ENCODE peak calls at places on chromosome 14, in five cellular contexts. A is left ventricle myocardium inferior; W is substantia nigra; M is CD8-positive, alpha-beta memory T cell; S is neuronal stem cell. H is an unnamed sample.

GRCh38 chr14:103207404-103208072 is 84.3 kb downstream of the TNFAIP2 start:
- DNase-seq in A (peak; percentile 49), W (no peak), M (no peak), S (no peak), H (peak; percentile 74)

GRCh38 chr14:25400607-25401206 is 350.8 kb upstream of the STXBP6 start:
- DNase-seq in A (no peak), W (no peak), M (no peak), S (peak; percentile 55), H (no peak)

GRCh38 chr14:35155962-35156361 is 33.6 kb downstream of the PRORP start:
- DNase-seq in A (no peak), W (no peak), M (no peak), S (no peak), H (no peak)

GRCh38 chr14:101590062-101590461 is 28.8 kb downstream of the DIO3 start:
- DNase-seq in A (no peak), W (no peak), M (no peak), S (no peak), H (no peak)

GRCh38 chr14:91298576-91298975 is 54.1 kb upstream of the GPR68 start:
- DNase-seq in A (no peak), W (no peak), M (no peak), S (no peak), H (no peak)

GRCh38 chr14:74620497-74620921 is 8.5 kb upstream of the LTBP2 start:
- DNase-seq in A (no peak), W (no peak), M (no peak), S (no peak), H (no peak)

GRCh38 chr14:89618821-89619551 is 202.0 kb upstream of the FOXN3 start:
- DNase-seq in A (peak; percentile 73), W (no peak), M (peak; percentile 84), S (peak; percentile 71), H (peak; percentile 79)

GRCh38 chr14:92122351-92122677 is 545 bp downstream of the CPSF2 start:
- DNase-seq in A (no peak), W (no peak), M (no peak), S (peak; percentile 37), H (no peak)

GRCh38 chr14:100124551-100125088 is 34.8 kb downstream of the DEGS2 start:
- DNase-seq in A (no peak), W (no peak), M (no peak), S (no peak), H (no peak)

GRCh38 chr14:64391113-64391725 is 3.1 kb downstream of the MTHFD1 start:
- DNase-seq in A (no peak), W (no peak), M (no peak), S (no peak), H (no peak)

GRCh38 chr14:32202468-32202865 is 602 bp downstream of the RNU6-8 start:
- DNase-seq in A (no peak), W (no peak), M (no peak), S (peak; percentile 32), H (no peak)

GRCh38 chr14:32702571-32702970 is 236.1 kb upstream of the NPAS3 start:
- DNase-seq in A (peak; percentile 34), W (peak; percentile 59), M (no peak), S (peak; percentile 47), H (peak; percentile 50)

GRCh38 chr14:51592836-51593235 is 58.9 kb upstream of the FRMD6 start:
- DNase-seq in A (no peak), W (no peak), M (no peak), S (no peak), H (no peak)

GRCh38 chr14:72863216-72864006 is 30.5 kb downstream of the DPF3 start:
- DNase-seq in A (no peak), W (no peak), M (no peak), S (no peak), H (no peak)

GRCh38 chr14:101628471-101628966 is 67.2 kb downstream of the DIO3 start:
- DNase-seq in A (peak; percentile 77), W (no peak), M (peak; percentile 73), S (peak; percentile 69), H (peak; percentile 70)

GRCh38 chr14:59483360-59483759 is 848 bp downstream of the L3HYPDH start:
- DNase-seq in A (no peak), W (no peak), M (no peak), S (no peak), H (no peak)

GRCh38 chr14:100673085-100673806 is 53.4 kb upstream of the DLK1 start:
- DNase-seq in A (no peak), W (no peak), M (no peak), S (no peak), H (no peak)

GRCh38 chr14:71441142-71441541 is 491.1 kb upstream of the RGS6 start:
- DNase-seq in A (no peak), W (no peak), M (no peak), S (no peak), H (no peak)

GRCh38 chr14:55277972-55278740 is 6.9 kb downstream of the FBXO34 start:
- DNase-seq in A (no peak), W (no peak), M (no peak), S (no peak), H (no peak)

GRCh38 chr14:46840971-46841729 is 189.6 kb upstream of the RPL10L start:
- DNase-seq in A (no peak), W (no peak), M (no peak), S (no peak), H (no peak)

GRCh38 chr14:103130965-103131364 is 7.7 kb downstream of the TNFAIP2 start:
- DNase-seq in A (no peak), W (no peak), M (no peak), S (no peak), H (no peak)

GRCh38 chr14:106343636-106344035 is 817.3 kb downstream of the TMEM121 start:
- DNase-seq in A (no peak), W (no peak), M (no peak), S (no peak), H (no peak)

GRCh38 chr14:35287481-35288013 is 4.6 kb upstream of the PSMA6 start:
- DNase-seq in A (no peak), W (no peak), M (no peak), S (no peak), H (no peak)

GRCh38 chr14:99129998-99130397 is 142.0 kb downstream of the BCL11B start:
- DNase-seq in A (no peak), W (no peak), M (no peak), S (no peak), H (no peak)

GRCh38 chr14:56570295-56570694 is 9.3 kb upstream of the TMEM260 start:
- DNase-seq in A (no peak), W (no peak), M (no peak), S (no peak), H (no peak)

GRCh38 chr14:74326369-74327152 is 21.7 kb upstream of the VRTN start:
- DNase-seq in A (no peak), W (no peak), M (no peak), S (peak; percentile 80), H (no peak)

GRCh38 chr14:44531648-44532047 is 24.6 kb upstream of the FSCB start:
- DNase-seq in A (no peak), W (no peak), M (no peak), S (no peak), H (no peak)

GRCh38 chr14:80350707-80351106 is 139.4 kb upstream of the DIO2 start:
- DNase-seq in A (no peak), W (no peak), M (no peak), S (no peak), H (no peak)

GRCh38 chr14:37994846-37995372 is 212.8 kb upstream of the SSTR1 start:
- DNase-seq in A (no peak), W (no peak), M (no peak), S (no peak), H (no peak)

GRCh38 chr14:67137744-67138371 is 51.4 kb upstream of the GARIN2 start:
- DNase-seq in A (no peak), W (no peak), M (no peak), S (no peak), H (no peak)

GRCh38 chr14:75132374-75133086 is 5.7 kb upstream of the NEK9 start:
- DNase-seq in A (no peak), W (no peak), M (peak; percentile 68), S (peak; percentile 75), H (peak; percentile 60)

GRCh38 chr14:105092912-105093425 is 27.7 kb upstream of the GPR132 start:
- DNase-seq in A (peak; percentile 72), W (no peak), M (peak; percentile 75), S (no peak), H (peak; percentile 79)

GRCh38 chr14:36690301-36691020 is 28.8 kb downstream of the PAX9 start:
- DNase-seq in A (no peak), W (no peak), M (no peak), S (no peak), H (no peak)

GRCh38 chr14:100192250-100192671 is 32.8 kb upstream of the DEGS2 start:
- DNase-seq in A (peak; percentile 20), W (no peak), M (no peak), S (no peak), H (peak; percentile 50)

GRCh38 chr14:38716871-38717270 is 386.2 kb downstream of the SEC23A start:
- DNase-seq in A (no peak), W (peak; percentile 19), M (no peak), S (no peak), H (no peak)

H was measured in heart left ventricle.